ENCODE peak calls at places on chromosomes 6 and 20, in four cellular contexts. T is CD4-positive, CD25-positive, alpha-beta regulatory T cell; C is A549; A is psoas muscle. V is an unnamed sample. For H3K9me3, the result is how much of the 10 kb centered on the place peaks cover.

GRCh38 chr20:63908008-63908682 is 13.2 kb downstream of the DNAJC5 start:
- DNase-seq in T (no peak), C (no peak), A (no peak), V (no peak)

GRCh38 chr6:125953502-125953875 is 3.1 kb upstream of the HINT3 start:
- DNase-seq in T (no peak), C (no peak), A (no peak), V (no peak)

GRCh38 chr6:51513891-51514290 is 573.5 kb downstream of the PKHD1 start:
- DNase-seq in T (no peak), C (no peak), A (no peak), V (no peak)

GRCh38 chr6:165685302-165685701 is 22.3 kb upstream of the PDE10A start:
- DNase-seq in T (no peak), C (no peak), A (no peak), V (no peak)

GRCh38 chr6:127201321-127201720 is 65.3 kb upstream of the RNF146 start:
- DNase-seq in T (no peak), C (no peak), A (no peak), V (no peak)

GRCh38 chr6:93799226-93799625 is 379.9 kb upstream of the EPHA7 start:
- DNase-seq in T (no peak), C (no peak), A (no peak), V (no peak)

GRCh38 chr20:59692139-59692538 is 87.8 kb downstream of the PHACTR3 start:
- DNase-seq in T (no peak), C (no peak), A (no peak), V (no peak)

GRCh38 chr6:115545410-115545986 is 515.2 kb downstream of the FRK start:
- DNase-seq in T (no peak), C (peak), A (no peak), V (no peak)

GRCh38 chr6:12026120-12026519 is 14.0 kb downstream of the HIVEP1 start:
- DNase-seq in T (no peak), C (no peak), A (no peak), V (no peak)

GRCh38 chr6:30219244-30219643 is 6.0 kb upstream of the TRIM26 start:
- DNase-seq in T (peak), C (peak), A (no peak), V (peak)

GRCh38 chr6:63307581-63308246 is 12.1 kb downstream of the LGSN start:
- DNase-seq in T (no peak), C (peak), A (no peak), V (no peak)

GRCh38 chr6:162404926-162405325 is 322.6 kb downstream of the PRKN start:
- DNase-seq in T (no peak), C (no peak), A (no peak), V (no peak)

GRCh38 chr20:15703171-15703911 is 869.9 kb downstream of the KIF16B start:
- DNase-seq in T (no peak), C (peak), A (no peak), V (no peak)

GRCh38 chr20:51678041-51678697 is 90.0 kb downstream of the ATP9A start:
- DNase-seq in T (no peak), C (no peak), A (no peak), V (no peak)

GRCh38 chr6:82257088-82257774 is 9.7 kb upstream of the IBTK start:
- DNase-seq in T (no peak), C (no peak), A (no peak), V (no peak)

GRCh38 chr6:63352587-63353281 is 33.0 kb upstream of the LGSN start:
- DNase-seq in T (no peak), C (no peak), A (no peak), V (no peak)

GRCh38 chr6:23174781-23175361 is 605.5 kb downstream of the HDGFL1 start:
- DNase-seq in T (no peak), C (peak), A (no peak), V (no peak)

GRCh38 chr20:62142252-62143117 is 709 bp downstream of the PSMA7 start:
- DNase-seq in T (no peak), C (no peak), A (peak), V (no peak)

GRCh38 chr6:70474751-70475150 is 61.4 kb downstream of the FAM135A start:
- DNase-seq in T (no peak), C (no peak), A (no peak), V (no peak)

GRCh38 chr6:46054531-46054930 is 38.9 kb upstream of the CLIC5 start:
- DNase-seq in T (no peak), C (no peak), A (no peak), V (no peak)

GRCh38 chr20:45111799-45112471 is 3.0 kb downstream of the WFDC5 start:
- DNase-seq in T (no peak), C (no peak), A (no peak), V (no peak)

GRCh38 chr6:84193140-84193708 is 34.2 kb downstream of the CEP162 start:
- DNase-seq in T (no peak), C (peak), A (no peak), V (no peak)

GRCh38 chr6:107441706-107442105 is 17.7 kb downstream of the PDSS2 start:
- DNase-seq in T (no peak), C (no peak), A (no peak), V (no peak)

GRCh38 chr6:108127826-108128225 is 38.0 kb upstream of the NR2E1 start:
- DNase-seq in T (no peak), C (peak), A (no peak), V (no peak)

GRCh38 chr6:108953681-108954080 is 105.5 kb downstream of the ARMC2 start:
- DNase-seq in T (no peak), C (no peak), A (no peak), V (no peak)

GRCh38 chr6:121305957-121306607 is 28.2 kb downstream of the TBC1D32 start:
- DNase-seq in T (no peak), C (peak), A (no peak), V (no peak)

GRCh38 chr6:75486850-75487568 is 6.6 kb downstream of the FILIP1 start:
- DNase-seq in T (no peak), C (no peak), A (no peak), V (no peak)

DNA sequence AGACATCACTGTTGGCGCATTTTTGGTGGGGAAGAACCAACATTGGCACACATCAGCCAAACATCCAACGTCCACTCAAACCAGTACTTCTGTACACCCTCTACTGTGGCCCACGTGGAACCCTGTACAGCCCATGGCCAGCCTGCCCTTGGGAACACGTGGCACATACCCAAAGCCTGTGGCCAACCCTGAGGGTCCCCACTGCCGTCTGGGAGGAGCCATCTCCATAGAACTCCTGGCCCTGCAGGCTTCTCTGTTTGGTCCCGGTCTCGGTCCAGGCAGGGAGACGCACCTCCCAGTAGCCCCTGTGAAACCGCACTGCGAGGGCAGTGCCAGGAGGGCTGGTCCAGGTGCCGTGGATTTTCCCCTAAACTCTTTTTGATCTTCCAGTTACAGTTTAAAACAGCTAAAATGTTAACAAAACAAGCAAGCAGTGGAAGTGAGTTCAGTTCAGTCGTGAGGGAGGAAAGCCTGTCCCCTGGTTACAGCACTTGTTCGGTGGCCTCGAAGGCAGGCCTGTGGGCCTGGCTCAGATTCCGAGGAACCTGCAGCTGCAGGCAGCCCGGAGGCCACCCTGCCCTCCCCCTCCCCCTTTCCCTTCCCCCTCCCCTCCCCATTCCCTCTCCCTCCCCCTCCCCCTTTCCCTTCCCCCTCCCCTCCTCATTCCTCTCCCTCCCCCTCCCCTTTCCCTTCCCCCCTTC is 233.7 kb downstream of the DLL1 start:
- DNase-seq in T (no peak), C (no peak), A (no peak), V (no peak)
- H3K9me3 ChIP-seq in T (under half), C (under half), A (under half), V (under half)

GRCh38 chr20:41599699-41600104 is 18.5 kb downstream of the CHD6 start:
- DNase-seq in T (no peak), C (no peak), A (no peak), V (no peak)
- H3K9me3 ChIP-seq in T (half or more), C (under half), A (under half), V (under half)

GRCh38 chr20:55513966-55514365 is 491.4 kb downstream of the CBLN4 start:
- DNase-seq in T (no peak), C (no peak), A (no peak), V (no peak)

GRCh38 chr20:55515831-55516230 is 489.5 kb downstream of the CBLN4 start:
- DNase-seq in T (no peak), C (no peak), A (no peak), V (no peak)

DNA sequence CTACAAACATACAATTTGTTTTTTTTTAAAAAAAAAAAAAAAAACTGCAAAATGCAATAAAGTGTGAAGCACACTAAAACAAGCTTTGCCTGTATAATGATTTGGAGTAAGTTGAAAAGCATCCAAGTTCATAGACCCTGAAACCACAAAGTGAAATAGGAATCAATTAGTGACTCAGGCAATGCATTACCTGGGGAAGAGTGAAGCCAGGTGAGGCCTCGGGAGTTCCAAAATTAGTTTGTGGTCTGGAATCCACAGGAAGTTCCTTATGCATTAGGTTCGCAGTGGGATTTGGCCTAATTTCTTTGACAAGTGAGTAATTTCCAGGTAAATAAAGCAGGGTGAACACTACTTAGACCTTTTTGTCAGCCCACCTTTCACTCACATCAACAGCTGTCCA is 490.8 kb downstream of the CBLN4 start:
- DNase-seq in T (no peak), C (no peak), A (no peak), V (no peak)
- H3K9me3 ChIP-seq in T (under half), C (under half), A (under half), V (under half)

DNA sequence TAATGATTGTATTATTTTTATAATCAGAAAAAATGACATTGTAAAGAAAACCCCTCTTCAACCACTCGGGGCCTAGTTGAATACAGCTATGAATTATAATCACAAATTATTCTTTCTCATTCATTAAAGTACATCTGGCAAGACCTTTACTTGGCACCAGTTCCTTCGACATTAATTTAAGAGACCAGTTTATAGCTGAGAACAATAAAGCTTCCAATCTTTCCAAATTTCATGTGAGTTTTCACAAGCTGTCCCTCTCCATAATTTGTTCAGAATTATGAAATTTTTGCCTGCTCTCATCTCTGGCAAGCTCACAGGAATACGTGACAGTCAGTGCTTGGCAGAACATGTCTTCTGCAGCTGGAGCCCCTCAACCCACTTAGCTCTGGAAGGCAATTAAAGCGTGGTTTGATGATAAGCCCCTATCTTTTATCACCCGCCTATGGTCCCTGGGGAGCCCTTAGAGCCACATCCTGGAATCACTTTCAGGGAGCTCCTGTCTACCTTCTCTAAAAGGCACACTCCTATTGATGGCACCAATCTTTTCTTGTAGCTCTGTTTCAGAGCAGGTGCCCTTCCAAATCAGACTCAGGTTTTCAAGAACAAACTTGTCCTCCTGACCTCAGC is 237.2 kb upstream of the PRND start:
- DNase-seq in T (no peak), C (no peak), A (no peak), V (no peak)
- H3K9me3 ChIP-seq in T (under half), C (under half), A (under half), V (under half)

GRCh38 chr6:19317587-19317986 is 519.6 kb upstream of the ID4 start:
- DNase-seq in T (no peak), C (no peak), A (no peak), V (no peak)

GRCh38 chr6:19320066-19320465 is 517.1 kb upstream of the ID4 start:
- DNase-seq in T (no peak), C (no peak), A (no peak), V (no peak)

GRCh38 chr6:19322691-19323470 is 514.3 kb upstream of the ID4 start:
- DNase-seq in T (no peak), C (no peak), A (no peak), V (no peak)

GRCh38 chr6:19319005-19319404 is 518.2 kb upstream of the ID4 start:
- DNase-seq in T (no peak), C (no peak), A (no peak), V (no peak)
- H3K9me3 ChIP-seq in T (under half), C (under half), A (under half), V (under half)

GRCh38 chr20:42260216-42260615 is 642.0 kb upstream of the CHD6 start:
- DNase-seq in T (no peak), C (no peak), A (no peak), V (no peak)

GRCh38 chr20:42259389-42259788 is 641.2 kb upstream of the CHD6 start:
- DNase-seq in T (no peak), C (no peak), A (no peak), V (no peak)

GRCh38 chr20:42258568-42258967 is 640.4 kb upstream of the CHD6 start:
- DNase-seq in T (no peak), C (no peak), A (no peak), V (no peak)

GRCh38 chr20:42255820-42256219 is 637.6 kb upstream of the CHD6 start:
- DNase-seq in T (no peak), C (no peak), A (no peak), V (no peak)

DNA sequence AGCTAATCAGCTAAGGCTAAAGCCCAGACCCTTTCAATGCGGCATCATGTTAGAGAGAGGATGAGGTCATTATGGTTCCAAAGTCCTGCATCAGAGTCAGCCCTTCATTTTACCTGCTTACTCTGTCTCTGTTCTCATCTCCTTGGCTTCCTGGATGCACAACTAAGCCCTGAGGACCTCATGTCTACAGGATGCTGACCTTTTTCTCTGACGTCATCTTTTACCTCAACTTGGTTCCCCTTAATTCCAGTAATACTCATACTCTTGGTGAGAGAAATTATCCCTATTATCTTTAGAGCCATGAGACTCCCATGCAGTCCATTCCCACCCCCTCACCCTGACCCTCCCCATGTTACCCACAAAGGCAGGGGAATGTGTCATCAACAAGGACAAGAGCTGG is 636.5 kb upstream of the CHD6 start:
- DNase-seq in T (no peak), C (no peak), A (no peak), V (no peak)
- H3K9me3 ChIP-seq in T (under half), C (under half), A (under half), V (under half)

DNA sequence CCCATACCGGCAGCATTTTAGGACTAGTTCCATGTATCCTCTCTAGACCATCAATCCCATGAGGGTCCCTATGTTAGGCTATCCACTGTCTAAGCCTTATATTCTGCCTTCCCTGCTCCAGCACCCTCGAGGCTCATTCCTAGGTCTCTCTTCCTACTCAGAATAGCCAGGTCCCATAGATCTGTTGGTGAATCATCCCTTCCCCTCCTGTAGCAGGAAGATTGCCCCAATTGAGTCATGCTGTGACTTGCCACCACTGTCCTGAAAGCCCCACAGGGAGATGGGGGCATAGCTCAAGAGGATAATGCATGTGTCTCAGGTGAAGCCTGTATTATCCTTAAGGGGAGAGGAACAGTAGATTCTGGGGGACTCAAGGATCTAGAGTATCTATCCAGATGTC is 143.1 kb upstream of the MOCS1 start:
- DNase-seq in T (no peak), C (no peak), A (no peak), V (no peak)
- H3K9me3 ChIP-seq in T (under half), C (under half), A (under half), V (under half)

GRCh38 chr6:27394073-27394472 is 5.5 kb downstream of the ZNF391 start:
- DNase-seq in T (no peak), C (no peak), A (no peak), V (no peak)
- H3K9me3 ChIP-seq in T (under half), C (under half), A (under half), V (under half)

GRCh38 chr20:30484749-30485070 is 772.8 kb upstream of the DEFB115 start:
- DNase-seq in T (no peak), C (no peak), A (no peak), V (no peak)
- H3K9me3 ChIP-seq in T (under half), C (under half), A (under half), V (under half)

GRCh38 chr20:6835609-6836008 is 68.1 kb downstream of the BMP2 start:
- DNase-seq in T (no peak), C (no peak), A (no peak), V (no peak)
- H3K9me3 ChIP-seq in T (under half), C (under half), A (under half), V (under half)

V was measured in T-helper 17 cell.